ENCODE peak calls at places on chromosome 19, in six cellular contexts. X, L, V, I, O and F are unnamed samples.

GRCh38 chr19:36111200-36111539 is 227 bp downstream of the OVOL3 start:
- DNase-seq in X (no peak), O (no peak), I (no peak), V (no peak), L (no peak), F (no peak)

GRCh38 chr19:748274-748598 is 2.7 kb upstream of the MISP start:
- DNase-seq in V (no peak), O (no peak), X (no peak), L (no peak), I (no peak), F (no peak)

GRCh38 chr19:33580026-33580644 is 41.6 kb upstream of the CHST8 start:
- DNase-seq in O (no peak), L (no peak), V (peak), X (no peak), I (no peak), F (no peak)

GRCh38 chr19:55490478-55491436 is 2.5 kb downstream of the SSC5D start:
- DNase-seq in X (no peak), V (no peak), L (no peak), I (no peak), O (no peak), F (no peak)

GRCh38 chr19:50959731-50960500 is 7.1 kb upstream of the KLK5 start:
- DNase-seq in V (no peak), I (peak), L (no peak), O (no peak), X (no peak), F (no peak)

GRCh38 chr19:10884273-10884672 is 12.9 kb downstream of the CARM1 start:
- DNase-seq in V (no peak), O (no peak), X (peak), L (no peak), I (peak), F (no peak)

GRCh38 chr19:49441210-49441959 is at the start of gene SLC17A7:
- DNase-seq in V (no peak), I (peak), O (peak), L (no peak), X (no peak), F (no peak)

GRCh38 chr19:45817725-45818301 is 2.7 kb upstream of the RSPH6A start:
- DNase-seq in V (peak), L (no peak), I (peak), O (no peak), X (no peak), F (no peak)

GRCh38 chr19:18436651-18437478 is 1.1 kb downstream of the ISYNA1 start:
- DNase-seq in V (peak), L (no peak), O (no peak), X (peak), I (peak), F (peak)

GRCh38 chr19:13902993-13903555 is 2.8 kb downstream of the BRME1 start:
- DNase-seq in L (no peak), I (peak), X (no peak), O (no peak), V (no peak), F (peak)

GRCh38 chr19:31066385-31066784 is 282.9 kb downstream of the TSHZ3 start:
- DNase-seq in X (peak), I (peak), L (no peak), V (no peak), O (no peak), F (no peak)

GRCh38 chr19:21751379-21751778 is 16.0 kb downstream of the ZNF100 start:
- DNase-seq in O (no peak), L (no peak), V (no peak), I (peak), X (peak), F (no peak)